ENCODE peak calls at places on chromosomes 1 and 21, in six cellular contexts. T is SK-N-SH, Z is mesendoderm, W is thoracic aorta, Y is substantia nigra, V is adrenal gland. U is an unnamed sample.

GRCh38 chr1:9048551-9048950 is 20.9 kb downstream of the SLC2A5 start:
- DNase-seq in T (no peak), V (no peak), Y (no peak), W (no peak), Z (no peak), U (no peak)

GRCh38 chr1:101357444-101357986 is 120.7 kb downstream of the S1PR1 start:
- DNase-seq in Z (peak; percentile 90), V (peak; percentile 82), W (no peak), T (peak; percentile 72), Y (peak; percentile 20), U (peak; percentile 26)

GRCh38 chr21:35428927-35429326 is 379.8 kb upstream of the RUNX1 start:
- DNase-seq in Z (no peak), W (no peak), Y (no peak), T (no peak), V (no peak), U (no peak)

GRCh38 chr1:30259631-30260030 is 463.8 kb downstream of the MATN1 start:
- DNase-seq in V (no peak), W (no peak), T (no peak), Z (no peak), Y (no peak), U (no peak)

GRCh38 chr1:116076831-116077230 is 34.4 kb upstream of the MAB21L3 start:
- DNase-seq in Y (no peak), T (no peak), Z (no peak), V (no peak), W (no peak), U (no peak)

GRCh38 chr1:25063591-25064416 is 133.7 kb upstream of the RUNX3 start:
- DNase-seq in T (no peak), Y (no peak), W (no peak), Z (peak; percentile 39), V (no peak), U (no peak)

GRCh38 chr1:197356723-197357533 is 88.9 kb downstream of the CRB1 start:
- DNase-seq in V (peak; percentile 24), Z (peak; percentile 69), T (peak; percentile 63), Y (no peak), W (no peak), U (peak; percentile 22)

GRCh38 chr21:46667735-46668380 is 32.4 kb downstream of the PRMT2 start:
- DNase-seq in Y (no peak), T (peak; percentile 80), Z (peak; percentile 75), V (no peak), W (no peak), U (no peak)

GRCh38 chr1:8031176-8031785 is 5.2 kb upstream of the ERRFI1 start:
- DNase-seq in Y (no peak), V (no peak), T (peak; percentile 32), Z (no peak), W (no peak), U (no peak)

GRCh38 chr1:236009193-236009592 is 55.7 kb downstream of the NID1 start:
- DNase-seq in T (no peak), Z (no peak), V (no peak), Y (no peak), W (no peak), U (no peak)

GRCh38 chr1:153566414-153567371 is 1.0 kb upstream of the S100A2 start:
- DNase-seq in W (peak; percentile 98), V (peak; percentile 99), T (peak; percentile 73), Y (peak; percentile 76), Z (peak; percentile 99), U (peak; percentile 98)

GRCh38 chr1:231827337-231828105 is 200.9 kb downstream of the DISC1 start:
- DNase-seq in W (no peak), Y (no peak), T (no peak), V (no peak), Z (no peak), U (no peak)

GRCh38 chr1:169383449-169383848 is 15.5 kb downstream of the BLZF1 start:
- DNase-seq in Z (no peak), Y (no peak), V (no peak), W (no peak), T (no peak), U (no peak)

GRCh38 chr21:44749759-44750674 is 38.6 kb upstream of the TSPEAR start:
- DNase-seq in Y (no peak), T (no peak), Z (no peak), W (no peak), V (no peak), U (no peak)

DNA sequence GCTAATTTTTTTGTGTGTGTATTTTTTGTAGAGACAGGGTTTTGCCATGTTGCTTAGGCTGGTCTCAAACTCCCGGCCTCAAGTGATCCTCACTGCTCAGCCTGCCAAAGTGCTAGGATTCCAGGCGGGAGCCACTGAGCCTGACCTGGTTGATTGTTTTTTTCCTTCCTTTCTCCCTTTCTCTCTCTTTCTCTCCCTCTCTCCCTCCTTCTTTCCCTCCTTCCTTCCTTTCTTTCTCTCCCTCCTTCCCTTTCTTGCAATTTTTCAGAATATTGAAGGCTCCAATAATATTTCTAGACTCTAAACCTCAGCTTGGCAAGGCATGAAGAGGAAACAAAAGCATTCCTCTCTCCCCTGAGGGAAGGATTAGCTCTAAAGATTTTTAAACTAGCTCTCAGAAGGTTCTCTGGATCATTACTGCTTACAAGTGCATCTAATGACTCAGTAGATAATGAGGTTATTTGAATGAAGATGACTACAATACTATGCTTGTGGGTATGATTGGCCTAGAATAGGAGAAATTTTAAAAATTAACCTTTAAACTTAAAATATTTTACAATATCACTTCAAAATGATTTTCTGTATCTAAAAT is 68.5 kb upstream of the GADD45A start:
- DNase-seq in T (no peak), Y (no peak), Z (peak; percentile 4), W (no peak), V (no peak), U (no peak)
- H3K27ac ChIP-seq in T (no peak overlapping the region), Y (no peak overlapping the region), Z (no peak overlapping the region), W (peak overlapping the region; percentile 47), V (no peak overlapping the region), U (peak overlapping the region; percentile 26)

DNA sequence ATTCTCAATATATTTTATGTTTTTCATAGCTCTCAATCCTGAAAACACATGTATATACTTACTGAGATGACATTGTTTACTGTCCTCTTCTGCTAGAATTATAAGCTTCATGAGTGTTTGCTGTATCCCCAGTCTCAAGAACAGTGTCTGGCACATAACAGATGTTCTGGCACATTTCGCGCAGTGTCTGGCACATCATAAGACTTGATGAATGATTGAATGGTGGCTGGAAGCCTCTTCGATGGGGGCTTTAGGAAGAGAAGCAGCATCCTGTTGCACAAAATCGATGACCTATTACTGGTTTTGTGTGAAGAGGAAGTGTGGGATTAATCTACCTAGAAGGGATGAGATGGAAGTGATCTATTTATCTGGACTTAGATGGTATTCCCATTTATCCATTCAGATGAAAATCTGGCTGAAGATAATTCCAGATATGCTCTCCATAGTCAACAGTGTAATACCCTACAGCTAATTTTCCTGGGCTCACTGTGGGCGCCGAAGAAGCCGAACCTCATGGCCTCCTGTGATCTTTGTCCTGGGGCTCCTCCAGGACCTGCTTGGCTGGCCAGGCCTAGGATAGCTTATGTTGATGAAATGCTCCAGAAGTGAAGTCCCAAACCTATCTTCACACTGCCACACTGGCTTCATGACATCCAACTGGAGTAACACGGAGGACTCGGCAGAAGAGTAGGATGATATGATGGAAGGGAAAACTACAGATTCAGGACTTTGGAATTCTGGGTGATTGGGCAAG is 26.5 kb downstream of the CD34 start:
- DNase-seq in V (no peak), Y (no peak), Z (no peak), T (no peak), W (no peak), U (no peak)
- H3K27ac ChIP-seq in V (no peak overlapping the region), Y (no peak overlapping the region), Z (no peak overlapping the region), T (no peak overlapping the region), W (peak overlapping the region; percentile 1), U (no peak overlapping the region)

GRCh38 chr1:179127163-179127895 is 45.5 kb downstream of the TOR3A start:
- DNase-seq in Z (peak; percentile 28), W (no peak), V (no peak), T (no peak), Y (no peak), U (no peak)
- H3K27ac ChIP-seq in Z (no peak overlapping the region), W (peak overlapping the region; percentile 91), V (no peak overlapping the region), T (peak overlapping the region; percentile 92), Y (no peak overlapping the region), U (peak overlapping the region; percentile 53)

GRCh38 chr1:17213433-17214148 is 8.7 kb downstream of the PADI1 start:
- DNase-seq in V (no peak), T (no peak), Y (no peak), Z (no peak), W (no peak), U (no peak)
- H3K27ac ChIP-seq in V (no peak overlapping the region), T (no peak overlapping the region), Y (no peak overlapping the region), Z (no peak overlapping the region), W (no peak overlapping the region), U (peak overlapping the region; percentile 85)

DNA sequence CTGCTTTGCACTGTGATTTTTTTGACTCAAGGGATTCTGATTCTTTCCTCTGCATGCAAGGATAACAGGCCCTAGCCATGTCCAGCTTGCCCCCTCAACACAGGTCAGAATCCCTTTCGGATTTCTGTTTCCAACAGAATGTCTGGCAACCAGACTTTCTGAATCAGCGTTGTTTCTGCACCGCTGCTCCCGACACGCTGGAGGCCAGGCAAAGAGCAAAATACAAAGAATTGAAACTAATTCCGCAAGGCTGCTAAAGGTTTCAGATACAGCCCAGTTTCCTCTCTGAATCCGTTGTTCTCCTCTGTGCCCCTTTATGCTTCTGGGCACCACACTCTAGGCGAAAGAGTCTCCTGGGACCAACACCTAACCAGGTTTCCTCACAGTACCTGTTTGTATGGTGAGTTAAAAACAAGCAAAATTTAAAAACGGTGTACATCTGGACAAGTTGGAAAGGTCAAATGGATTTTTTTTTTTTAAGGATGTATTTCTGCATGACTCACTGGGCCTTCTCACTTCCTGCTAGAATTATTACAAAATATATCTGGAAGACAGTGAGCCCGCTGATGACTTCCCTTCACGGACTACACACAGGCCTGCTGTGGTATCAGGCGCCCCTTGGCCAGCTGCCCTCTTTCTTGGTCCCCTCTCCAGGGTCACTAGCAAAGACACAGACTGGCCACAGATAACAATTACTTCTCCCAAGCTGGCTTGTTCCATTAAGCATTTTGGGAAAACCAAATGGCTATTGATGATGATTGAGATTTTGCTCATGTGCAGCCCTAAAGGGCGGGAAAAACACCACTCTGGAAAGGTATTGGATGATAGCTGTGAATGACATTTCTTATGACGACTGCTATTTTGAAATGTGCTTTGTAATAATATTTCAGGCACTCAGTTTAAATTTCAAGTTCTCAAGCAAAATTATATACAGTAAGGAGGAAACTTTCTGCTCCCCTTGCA is 118.3 kb downstream of the TGFB2 start:
- DNase-seq in Z (no peak), V (peak; percentile 83), W (no peak), T (peak; percentile 6), Y (peak; percentile 22), U (no peak)
- H3K27ac ChIP-seq in Z (no peak overlapping the region), V (peak overlapping the region; percentile 56), W (peak overlapping the region; percentile 86), T (peak overlapping the region; percentile 93), Y (no peak overlapping the region), U (peak overlapping the region; percentile 23)

GRCh38 chr1:3552176-3552575 is 59.1 kb downstream of the MEGF6 start:
- DNase-seq in Z (no peak), Y (no peak), V (no peak), T (no peak), W (no peak), U (no peak)
- H3K27ac ChIP-seq in Z (no peak overlapping the region), Y (no peak overlapping the region), V (no peak overlapping the region), T (no peak overlapping the region), W (no peak overlapping the region), U (no peak overlapping the region)

GRCh38 chr21:33968082-33968997 is 52.7 kb upstream of the ATP5PO start:
- DNase-seq in W (no peak), Y (no peak), T (no peak), Z (peak; percentile 67), V (no peak), U (no peak)

GRCh38 chr21:33967086-33967571 is 51.5 kb upstream of the ATP5PO start:
- DNase-seq in Y (no peak), V (peak; percentile 53), W (no peak), Z (peak; percentile 84), T (no peak), U (no peak)

GRCh38 chr21:33963848-33964555 is 48.4 kb upstream of the ATP5PO start:
- DNase-seq in Z (no peak), W (no peak), T (no peak), Y (no peak), V (no peak), U (no peak)

GRCh38 chr21:33964706-33965325 is 49.2 kb upstream of the ATP5PO start:
- DNase-seq in W (no peak), Y (no peak), Z (no peak), T (no peak), V (no peak), U (no peak)

GRCh38 chr21:33966324-33966949 is 50.8 kb upstream of the ATP5PO start:
- DNase-seq in T (no peak), V (no peak), Z (no peak), W (no peak), Y (no peak), U (no peak)
- H3K27ac ChIP-seq in T (no peak overlapping the region), V (no peak overlapping the region), Z (no peak overlapping the region), W (no peak overlapping the region), Y (no peak overlapping the region), U (no peak overlapping the region)

U was measured in epithelial cell of prostate.